ENCODE peak calls at places on chromosomes 11 and 22, in five cellular contexts. D is BJ, B is fibroblast of lung, U is heart right ventricle, T is neural progenitor cell. S is an unnamed sample.
A peak's percentile ranks its signal among the peaks of the same experiment; 100 is the strongest.

GRCh38 chr11:116466231-116466630 is 306.6 kb downstream of the BUD13 start:
- DNase-seq in U (no peak), B (no peak), D (no peak), T (no peak), S (no peak)

GRCh38 chr22:28560005-28560742 is 119.5 kb downstream of the TTC28 start:
- DNase-seq in D (no peak), U (no peak), T (no peak), B (peak; percentile 46), S (peak; percentile 28)

GRCh38 chr22:39094717-39095389 is 2.2 kb upstream of the APOBEC3H start:
- DNase-seq in U (no peak), D (no peak), T (no peak), B (no peak), S (no peak)

GRCh38 chr11:20453657-20454316 is 66.3 kb downstream of the PRMT3 start:
- DNase-seq in D (no peak), B (no peak), T (no peak), U (no peak), S (no peak)

GRCh38 chr11:118211006-118211405 is 13.8 kb downstream of the JAML start:
- DNase-seq in U (no peak), T (peak; percentile 82), D (no peak), B (no peak), S (peak; percentile 14)

GRCh38 chr11:31725176-31725575 is 85.9 kb downstream of the PAX6 start:
- DNase-seq in U (no peak), B (no peak), D (no peak), T (no peak), S (no peak)

GRCh38 chr11:46390331-46391171 is 1.0 kb downstream of the CHRM4 start:
- DNase-seq in T (peak; percentile 39), D (no peak), B (no peak), U (no peak), S (no peak)

GRCh38 chr22:38467438-38467903 is 425 bp upstream of the KDELR3 start:
- DNase-seq in U (peak; percentile 34), B (no peak), D (no peak), T (no peak), S (no peak)

GRCh38 chr11:61027141-61027840 is 55.8 kb downstream of the CD6 start:
- DNase-seq in U (no peak), T (no peak), D (no peak), B (no peak), S (no peak)

GRCh38 chr22:46029574-46030200 is 52.7 kb upstream of the WNT7B start:
- DNase-seq in B (no peak), D (no peak), T (no peak), U (no peak), S (no peak)

GRCh38 chr22:47055921-47056320 is 293.5 kb downstream of the TBC1D22A start:
- DNase-seq in D (no peak), B (no peak), T (no peak), U (no peak), S (no peak)

GRCh38 chr11:69439651-69440464 is 41.6 kb upstream of the LINC01488 start:
- DNase-seq in U (no peak), D (no peak), B (no peak), T (no peak), S (no peak)

GRCh38 chr11:34525098-34525497 is 11.5 kb upstream of the ELF5 start:
- DNase-seq in T (no peak), U (no peak), B (no peak), D (no peak), S (no peak)

GRCh38 chr11:22079133-22079847 is 113.6 kb upstream of the ANO5 start:
- DNase-seq in U (no peak), T (no peak), D (no peak), B (no peak), S (no peak)

GRCh38 chr22:37638351-37639069 is 959 bp upstream of the SH3BP1 start:
- DNase-seq in U (no peak), B (no peak), T (no peak), D (no peak), S (no peak)

GRCh38 chr11:126080206-126080941 is 17.7 kb upstream of the CDON start:
- DNase-seq in U (no peak), B (no peak), D (no peak), T (peak; percentile 19), S (no peak)

DNA sequence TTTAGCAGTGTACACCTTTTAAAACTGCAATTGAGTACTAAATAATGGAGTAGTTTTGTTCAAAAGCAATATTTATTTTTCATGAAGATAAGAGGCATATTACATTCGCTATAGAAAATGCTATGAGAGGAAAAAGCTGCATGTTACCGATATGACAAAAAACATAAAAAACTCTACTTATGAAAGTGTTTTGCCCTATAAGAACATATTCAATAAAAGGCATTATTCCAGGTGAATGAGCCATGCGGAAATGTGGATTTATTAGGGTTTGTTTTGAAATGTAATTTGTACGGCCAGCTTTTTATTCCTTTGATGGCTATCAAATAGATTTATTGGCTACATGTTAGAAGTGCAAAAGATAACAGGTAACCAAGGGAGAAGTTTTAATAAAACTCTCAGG is 129.3 kb upstream of the DDI1 start:
- DNase-seq in B (no peak), U (no peak), D (no peak), T (no peak), S (no peak)
- TF ChIP-seq CTCF in B (no peak), U (no peak), D (no peak), T (no peak), S (no peak)

DNA sequence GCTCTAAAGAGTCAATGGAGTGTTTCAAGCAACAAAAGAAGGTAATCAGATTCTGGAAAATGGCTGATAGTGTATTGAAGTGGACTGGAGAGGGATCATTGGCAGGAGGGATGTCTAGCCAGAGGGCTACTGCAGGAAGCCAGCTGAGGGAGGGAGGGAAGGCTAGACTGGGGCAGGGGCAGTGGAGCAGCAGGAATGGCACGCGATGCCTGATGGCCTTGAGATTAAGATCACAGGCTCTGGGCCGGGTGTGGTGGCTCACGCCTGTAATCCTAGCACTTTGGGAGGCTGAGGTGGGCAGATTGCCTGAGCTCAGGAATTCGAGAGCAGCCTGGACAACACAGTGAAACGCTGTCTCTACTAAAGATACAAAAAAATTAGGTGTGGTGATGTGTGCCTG is 47.5 kb upstream of the PRDM11 start:
- DNase-seq in T (no peak), D (no peak), U (no peak), B (no peak), S (no peak)
- H3K4me3 ChIP-seq in T (no peak overlapping the region), D (no peak overlapping the region), U (no peak overlapping the region), B (no peak overlapping the region), S (no peak overlapping the region)

GRCh38 chr11:102269927-102270326 is 47.4 kb upstream of the BIRC3 start:
- DNase-seq in B (peak; percentile 29), T (no peak), D (no peak), U (no peak), S (peak; percentile 48)

GRCh38 chr11:102266111-102266510 is 51.2 kb upstream of the BIRC3 start:
- DNase-seq in B (no peak), D (no peak), U (no peak), T (no peak), S (no peak)

GRCh38 chr11:102268083-102268984 is 49.0 kb upstream of the BIRC3 start:
- DNase-seq in U (peak; percentile 77), D (no peak), B (peak; percentile 76), T (peak; percentile 92), S (peak; percentile 36)

GRCh38 chr11:102267602-102268001 is 49.7 kb upstream of the BIRC3 start:
- DNase-seq in T (no peak), U (no peak), D (no peak), B (peak; percentile 68), S (peak; percentile 39)

DNA sequence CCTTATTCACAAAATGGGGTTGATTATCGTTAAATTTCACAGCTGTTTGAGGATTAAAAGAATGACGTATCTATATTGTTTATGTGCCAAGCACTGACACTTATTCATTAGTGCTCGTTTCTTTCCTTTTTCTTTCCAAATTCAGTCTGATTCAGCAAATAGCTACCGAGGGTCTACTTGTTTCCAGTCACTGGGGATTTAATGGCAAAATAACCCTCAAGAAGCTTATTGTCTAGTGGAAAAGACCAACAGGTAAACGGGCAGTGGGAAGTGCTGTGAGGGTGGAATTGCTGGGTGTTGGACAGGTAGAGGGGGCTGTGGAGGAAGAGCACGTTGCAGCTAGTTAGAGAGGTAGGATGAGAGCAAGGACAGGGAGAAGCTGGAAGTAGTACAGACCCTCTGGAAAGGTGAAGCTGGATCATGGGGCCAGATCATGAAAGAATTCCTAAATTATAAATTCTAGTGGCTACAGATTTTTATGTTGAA is 48.3 kb upstream of the BIRC3 start:
- DNase-seq in T (no peak), U (no peak), B (no peak), D (no peak), S (no peak)
- TF ChIP-seq CTCF in T (no peak), U (no peak), B (no peak), D (no peak), S (no peak)

DNA sequence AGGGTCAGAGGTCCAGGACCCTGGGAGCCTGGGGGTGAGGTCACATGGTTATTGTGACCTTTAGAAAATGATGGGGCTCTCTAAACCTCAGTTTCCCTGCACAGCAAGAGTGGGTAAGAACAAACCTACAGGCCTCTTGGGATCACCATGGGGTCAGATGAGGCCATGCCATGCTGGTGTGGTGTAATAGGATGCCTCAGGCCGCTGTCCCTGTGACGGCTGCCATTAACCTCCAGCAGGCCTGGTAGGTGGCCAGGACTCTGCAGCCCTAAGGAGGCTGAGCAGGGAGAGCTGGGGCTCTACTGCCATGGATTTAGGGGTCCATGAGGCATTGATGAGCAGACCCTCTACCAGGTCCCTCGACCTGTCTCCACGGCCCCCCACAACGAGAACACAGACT is 265.5 kb downstream of the CTTN start:
- DNase-seq in T (no peak), U (no peak), D (no peak), B (no peak), S (no peak)
- H3K4me3 ChIP-seq in T (no peak overlapping the region), U (no peak overlapping the region), D (no peak overlapping the region), B (no peak overlapping the region), S (no peak overlapping the region)

DNA sequence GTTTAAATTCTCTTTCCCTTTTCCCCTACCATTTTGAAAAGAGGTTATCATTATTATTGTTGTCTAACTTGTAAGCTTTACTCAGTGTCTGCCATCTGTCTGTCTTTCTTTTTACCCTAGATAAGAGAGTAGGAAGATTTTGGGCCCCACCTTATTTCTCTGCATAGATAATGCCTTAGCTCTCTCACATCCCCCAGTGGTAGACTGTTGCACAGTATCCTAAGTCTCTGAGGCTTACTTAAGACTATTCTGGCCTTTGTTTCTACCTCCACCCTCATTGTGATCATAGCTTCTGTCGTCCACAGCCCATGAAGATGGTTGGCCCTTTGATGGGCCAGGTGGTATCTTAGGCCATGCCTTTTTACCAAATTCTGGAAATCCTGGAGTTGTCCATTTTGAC is 3.6 kb upstream of the OR51L1 start:
- DNase-seq in T (peak; percentile 32), D (no peak), B (no peak), U (no peak), S (peak; percentile 5)
- TF ChIP-seq CTCF in T (peak; percentile 30), D (peak; percentile 31), B (no peak), U (peak; percentile 22), S (peak; percentile 55)

GRCh38 chr11:72038491-72038890 is 39.8 kb downstream of the IL18BP start:
- DNase-seq in U (peak; percentile 57), D (peak; percentile 48), T (no peak), B (peak; percentile 89), S (peak; percentile 18)
- H3K4me3 ChIP-seq in U (peak overlapping the region; percentile 69), D (peak overlapping the region; percentile 75), T (peak overlapping the region; percentile 54), B (peak overlapping the region; percentile 96), S (peak overlapping the region; percentile 74)

S was measured in brain microvascular endothelial cell.